ENCODE peak calls at places on chromosomes 7 and 10, in five cellular contexts. P is NT2/D1, O is fibroblast of lung, Z is PC-9, B is ovary. I is an unnamed sample.

GRCh38 chr7:132882714-132883428 is 199.0 kb downstream of the CHCHD3 start:
- DNase-seq in P (no peak), O (no peak), Z (no peak), B (no peak), I (no peak)

GRCh38 chr10:50275650-50276235 is 24.4 kb upstream of the ASAH2 start:
- DNase-seq in B (no peak), Z (peak; percentile 31), O (no peak), P (no peak), I (no peak)

GRCh38 chr7:99139031-99139430 is 4.9 kb downstream of the SMURF1 start:
- DNase-seq in P (no peak), O (peak; percentile 71), Z (peak; percentile 60), B (no peak), I (no peak)

GRCh38 chr7:106504620-106505019 is 156.3 kb downstream of the CCDC71L start:
- DNase-seq in O (peak; percentile 41), B (no peak), Z (no peak), P (no peak), I (no peak)

GRCh38 chr7:156722427-156722826 is 81.9 kb downstream of the RNF32 start:
- DNase-seq in B (no peak), Z (no peak), P (no peak), O (peak; percentile 45), I (no peak)

GRCh38 chr7:27442446-27442845 is 199.8 kb downstream of the EVX1 start:
- DNase-seq in O (peak; percentile 41), Z (peak; percentile 70), P (no peak), B (no peak), I (no peak)

GRCh38 chr7:96636979-96637378 is 72.7 kb downstream of the SEM1 start:
- DNase-seq in P (no peak), Z (no peak), O (no peak), B (no peak), I (no peak)

GRCh38 chr10:58237014-58237830 is 30.5 kb downstream of the IPMK start:
- DNase-seq in Z (peak; percentile 56), O (peak; percentile 96), P (no peak), B (no peak), I (no peak)

GRCh38 chr7:41415051-41415450 is 287.8 kb downstream of the INHBA start:
- DNase-seq in O (no peak), B (no peak), P (no peak), Z (peak; percentile 5), I (no peak)

GRCh38 chr10:116848912-116849270 is 408 bp upstream of the ENO4 start:
- DNase-seq in B (no peak), O (no peak), Z (no peak), P (no peak), I (no peak)

GRCh38 chr7:93196331-93196730 is 29.9 kb downstream of the HEPACAM2 start:
- DNase-seq in Z (no peak), P (no peak), O (no peak), B (no peak), I (no peak)

GRCh38 chr10:12719365-12719764 is 282.1 kb downstream of the CCDC3 start:
- DNase-seq in Z (peak; percentile 44), O (peak; percentile 40), B (no peak), P (no peak), I (no peak)

GRCh38 chr10:46270086-46270811 is 16.5 kb upstream of the ANTXRL start:
- DNase-seq in Z (no peak), O (no peak), B (no peak), P (no peak), I (no peak)

GRCh38 chr10:9745158-9745557 is 1272.5 kb upstream of the CELF2 start:
- DNase-seq in P (no peak), Z (no peak), B (no peak), O (no peak), I (no peak)

GRCh38 chr10:92124020-92124419 is 166.9 kb downstream of the CPEB3 start:
- DNase-seq in O (no peak), B (no peak), P (no peak), Z (no peak), I (no peak)

GRCh38 chr7:151062399-151063211 is 3.2 kb downstream of the SLC4A2 start:
- DNase-seq in B (peak; percentile 71), P (peak; percentile 91), Z (peak; percentile 73), O (peak; percentile 88), I (no peak)

GRCh38 chr7:47587976-47588375 is 6.1 kb upstream of the TNS3 start:
- DNase-seq in P (no peak), O (no peak), Z (no peak), B (no peak), I (no peak)

GRCh38 chr7:94848992-94849576 is 58.3 kb upstream of the PPP1R9A start:
- DNase-seq in O (no peak), Z (no peak), B (no peak), P (no peak), I (no peak)

GRCh38 chr10:117431160-117431559 is 55.9 kb upstream of the PDZD8 start:
- DNase-seq in O (no peak), P (no peak), B (no peak), Z (no peak), I (no peak)

GRCh38 chr7:14639801-14640200 is 262.8 kb downstream of the DGKB start:
- DNase-seq in Z (no peak), B (no peak), P (no peak), O (peak; percentile 9), I (no peak)

GRCh38 chr10:77159538-77160110 is 478.0 kb downstream of the KCNMA1 start:
- DNase-seq in Z (peak; percentile 32), O (peak; percentile 96), B (no peak), P (no peak), I (no peak)

GRCh38 chr7:42097756-42098155 is 139.3 kb downstream of the GLI3 start:
- DNase-seq in O (peak; percentile 82), B (no peak), P (no peak), Z (no peak), I (no peak)

GRCh38 chr10:33952692-33953360 is 618.4 kb upstream of the NRP1 start:
- DNase-seq in Z (peak; percentile 39), O (peak; percentile 73), B (no peak), P (no peak), I (no peak)

GRCh38 chr10:118793545-118793944 is 38.8 kb upstream of the CACUL1 start:
- DNase-seq in B (no peak), O (no peak), P (no peak), Z (no peak), I (no peak)

GRCh38 chr10:86259901-86260562 is 106.6 kb downstream of the GRID1 start:
- DNase-seq in O (no peak), B (no peak), P (no peak), Z (no peak), I (no peak)

GRCh38 chr7:47536705-47537611 is 45.0 kb downstream of the TNS3 start:
- DNase-seq in Z (no peak), B (peak; percentile 73), O (peak; percentile 85), P (no peak), I (no peak)

GRCh38 chr10:3961082-3961481 is 176.1 kb upstream of the KLF6 start:
- DNase-seq in O (no peak), B (no peak), Z (no peak), P (no peak), I (peak; percentile 46)

GRCh38 chr7:152848026-152848425 is 88.5 kb downstream of the ACTR3B start:
- DNase-seq in Z (no peak), B (no peak), O (no peak), P (no peak), I (no peak)

GRCh38 chr7:80842479-80842797 is 76.4 kb downstream of the SEMA3C start:
- DNase-seq in B (no peak), Z (no peak), P (no peak), O (no peak), I (no peak)

GRCh38 chr7:16515785-16516685 is 10.6 kb upstream of the LRRC72 start:
- DNase-seq in O (no peak), B (no peak), Z (no peak), P (no peak), I (no peak)

GRCh38 chr7:116706668-116707126 is 34.7 kb downstream of the MET start:
- DNase-seq in P (peak; percentile 9), Z (peak; percentile 80), B (no peak), O (peak; percentile 75), I (no peak)

GRCh38 chr7:41756783-41757182 is 53.9 kb upstream of the INHBA start:
- DNase-seq in P (no peak), B (no peak), Z (no peak), O (no peak), I (no peak)

GRCh38 chr7:43905954-43906326 is 456 bp downstream of the URGCP start:
- DNase-seq in P (no peak), O (peak; percentile 55), Z (peak; percentile 49), B (peak; percentile 64), I (peak; percentile 38)

GRCh38 chr10:124290095-124290795 is 128.5 kb downstream of the OAT start:
- DNase-seq in P (no peak), O (peak; percentile 72), B (no peak), Z (no peak), I (no peak)

GRCh38 chr7:67842571-67842970 is 845.9 kb downstream of the TYW1 start:
- DNase-seq in B (no peak), O (no peak), Z (no peak), P (no peak), I (no peak)

GRCh38 chr10:48978318-48978717 is 38.7 kb upstream of the LRRC18 start:
- DNase-seq in P (no peak), O (no peak), Z (no peak), B (no peak), I (no peak)
- H3K27me3 ChIP-seq in P (no peaks in the 10 kb centered on the region), O (peaks cover 3% of the 10 kb centered on the region), Z (peaks cover 11% of the 10 kb centered on the region), B (no peaks in the 10 kb centered on the region), I (no peaks in the 10 kb centered on the region)

DNA sequence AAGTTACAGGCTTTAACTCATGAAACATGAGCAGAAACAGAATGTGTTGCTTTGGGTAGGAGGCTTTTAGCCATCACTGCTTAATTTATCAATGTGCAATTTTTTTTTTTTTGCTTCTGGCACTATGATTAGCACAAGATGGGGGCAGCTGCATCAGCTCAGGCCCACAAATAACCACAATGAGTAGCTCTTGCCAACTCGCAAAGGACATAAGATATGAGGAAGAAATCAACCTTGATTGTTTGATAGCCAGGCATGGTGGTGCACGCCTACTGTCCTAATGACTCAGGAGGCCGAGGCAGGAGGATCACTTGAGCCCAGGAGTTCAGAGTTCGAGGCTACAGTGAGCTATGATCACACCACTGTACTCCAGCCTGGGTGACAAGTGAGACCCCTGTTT is 12.3 kb downstream of the NOD1 start:
- DNase-seq in O (peak; percentile 74), P (no peak), Z (no peak), B (no peak), I (no peak)
- H3K4me1 ChIP-seq in O (peaks cover 32% of the 10 kb centered on the region), P (peaks cover 9% of the 10 kb centered on the region), Z (peaks cover 8% of the 10 kb centered on the region), B (peaks cover 29% of the 10 kb centered on the region), I (peaks cover 11% of the 10 kb centered on the region)

GRCh38 chr7:28564755-28565374 is 152.5 kb downstream of the CREB5 start:
- DNase-seq in O (no peak), P (no peak), Z (no peak), B (no peak), I (no peak)
- H3K27me3 ChIP-seq in O (no peaks in the 10 kb centered on the region), P (no peaks in the 10 kb centered on the region), Z (peaks cover 16% of the 10 kb centered on the region), B (no peaks in the 10 kb centered on the region), I (no peaks in the 10 kb centered on the region)

GRCh38 chr10:11594589-11595394 is 16.7 kb downstream of the USP6NL start:
- DNase-seq in O (no peak), B (no peak), Z (no peak), P (no peak), I (no peak)
- H3K4me1 ChIP-seq in O (no peaks in the 10 kb centered on the region), B (no peaks in the 10 kb centered on the region), Z (no peaks in the 10 kb centered on the region), P (no peaks in the 10 kb centered on the region), I (no peaks in the 10 kb centered on the region)

I was measured in naive thymus-derived CD4-positive, alpha-beta T cell.